ENCODE peak calls at places on chromosomes 6 and 20, in nine cellular contexts. One of them, this sample, is unnamed.

GRCh38 chr20:48594533-48594932 is 233.3 kb downstream of the PREX1 start:
- DNase-seq in fibroblast of pulmonary artery: no peak
- DNase-seq in cardiac muscle cell: no peak
- DNase-seq in BJ: no peak
- DNase-seq in upper lobe of right lung: no peak
- DNase-seq in heart left ventricle: no peak
- DNase-seq in cardiac fibroblast: no peak
- DNase-seq in retinal pigment epithelial cell: no peak
- DNase-seq in breast epithelium: no peak
- DNase-seq in this sample: no peak

GRCh38 chr6:149060985-149061760 is 256.3 kb upstream of the TAB2 start:
- DNase-seq in fibroblast of pulmonary artery: peak
- DNase-seq in cardiac muscle cell: no peak
- DNase-seq in BJ: no peak
- DNase-seq in upper lobe of right lung: no peak
- DNase-seq in heart left ventricle: no peak
- DNase-seq in cardiac fibroblast: peak
- DNase-seq in retinal pigment epithelial cell: no peak
- DNase-seq in breast epithelium: no peak
- DNase-seq in this sample: no peak

GRCh38 chr6:31037692-31038091 is 27.4 kb downstream of the MUC22 start:
- DNase-seq in fibroblast of pulmonary artery: no peak
- DNase-seq in cardiac muscle cell: no peak
- DNase-seq in BJ: peak
- DNase-seq in upper lobe of right lung: no peak
- DNase-seq in heart left ventricle: no peak
- DNase-seq in cardiac fibroblast: peak
- DNase-seq in retinal pigment epithelial cell: peak
- DNase-seq in breast epithelium: no peak
- DNase-seq in this sample: no peak

GRCh38 chr6:105794263-105794662 is 291.9 kb upstream of the PRDM1 start:
- DNase-seq in fibroblast of pulmonary artery: no peak
- DNase-seq in cardiac muscle cell: peak
- DNase-seq in BJ: no peak
- DNase-seq in upper lobe of right lung: peak
- DNase-seq in heart left ventricle: peak
- DNase-seq in cardiac fibroblast: no peak
- DNase-seq in retinal pigment epithelial cell: peak
- DNase-seq in breast epithelium: peak
- DNase-seq in this sample: peak

GRCh38 chr6:124799638-124800037 is 162.6 kb upstream of the RNF217 start:
- DNase-seq in fibroblast of pulmonary artery: no peak
- DNase-seq in cardiac muscle cell: no peak
- DNase-seq in BJ: no peak
- DNase-seq in upper lobe of right lung: no peak
- DNase-seq in heart left ventricle: no peak
- DNase-seq in cardiac fibroblast: no peak
- DNase-seq in retinal pigment epithelial cell: no peak
- DNase-seq in breast epithelium: no peak
- DNase-seq in this sample: no peak

GRCh38 chr6:13428528-13429405 is 58.6 kb downstream of the GFOD1 start:
- DNase-seq in fibroblast of pulmonary artery: no peak
- DNase-seq in cardiac muscle cell: no peak
- DNase-seq in BJ: no peak
- DNase-seq in upper lobe of right lung: no peak
- DNase-seq in heart left ventricle: no peak
- DNase-seq in cardiac fibroblast: no peak
- DNase-seq in retinal pigment epithelial cell: no peak
- DNase-seq in breast epithelium: no peak
- DNase-seq in this sample: no peak

GRCh38 chr6:24495516-24495847 is 713 bp downstream of the ALDH5A1 start:
- DNase-seq in fibroblast of pulmonary artery: peak
- DNase-seq in cardiac muscle cell: peak
- DNase-seq in BJ: no peak
- DNase-seq in upper lobe of right lung: peak
- DNase-seq in heart left ventricle: peak
- DNase-seq in cardiac fibroblast: peak
- DNase-seq in retinal pigment epithelial cell: peak
- DNase-seq in breast epithelium: peak
- DNase-seq in this sample: peak

GRCh38 chr6:76230711-76231110 is 158.2 kb upstream of the IMPG1 start:
- DNase-seq in fibroblast of pulmonary artery: no peak
- DNase-seq in cardiac muscle cell: no peak
- DNase-seq in BJ: no peak
- DNase-seq in upper lobe of right lung: no peak
- DNase-seq in heart left ventricle: no peak
- DNase-seq in cardiac fibroblast: no peak
- DNase-seq in retinal pigment epithelial cell: no peak
- DNase-seq in breast epithelium: no peak
- DNase-seq in this sample: no peak

GRCh38 chr6:117555882-117556498 is 46.3 kb downstream of the GOPC start:
- DNase-seq in fibroblast of pulmonary artery: peak
- DNase-seq in cardiac muscle cell: peak
- DNase-seq in BJ: no peak
- DNase-seq in upper lobe of right lung: no peak
- DNase-seq in heart left ventricle: no peak
- DNase-seq in cardiac fibroblast: peak
- DNase-seq in retinal pigment epithelial cell: no peak
- DNase-seq in breast epithelium: no peak
- DNase-seq in this sample: no peak

GRCh38 chr6:15256538-15257222 is 10.8 kb downstream of the JARID2 start:
- DNase-seq in fibroblast of pulmonary artery: no peak
- DNase-seq in cardiac muscle cell: no peak
- DNase-seq in BJ: no peak
- DNase-seq in upper lobe of right lung: no peak
- DNase-seq in heart left ventricle: no peak
- DNase-seq in cardiac fibroblast: no peak
- DNase-seq in retinal pigment epithelial cell: no peak
- DNase-seq in breast epithelium: no peak
- DNase-seq in this sample: peak

GRCh38 chr6:16249971-16250370 is 11.6 kb downstream of the GMPR start:
- DNase-seq in fibroblast of pulmonary artery: no peak
- DNase-seq in cardiac muscle cell: no peak
- DNase-seq in BJ: no peak
- DNase-seq in upper lobe of right lung: no peak
- DNase-seq in heart left ventricle: no peak
- DNase-seq in cardiac fibroblast: no peak
- DNase-seq in retinal pigment epithelial cell: no peak
- DNase-seq in breast epithelium: peak
- DNase-seq in this sample: peak

GRCh38 chr6:41451515-41452163 is 94.5 kb upstream of the FOXP4 start:
- DNase-seq in fibroblast of pulmonary artery: no peak
- DNase-seq in cardiac muscle cell: peak
- DNase-seq in BJ: peak
- DNase-seq in upper lobe of right lung: no peak
- DNase-seq in heart left ventricle: no peak
- DNase-seq in cardiac fibroblast: peak
- DNase-seq in retinal pigment epithelial cell: no peak
- DNase-seq in breast epithelium: peak
- DNase-seq in this sample: no peak

GRCh38 chr6:41450581-41450980 is 95.6 kb upstream of the FOXP4 start:
- DNase-seq in fibroblast of pulmonary artery: no peak
- DNase-seq in cardiac muscle cell: no peak
- DNase-seq in BJ: no peak
- DNase-seq in upper lobe of right lung: no peak
- DNase-seq in heart left ventricle: peak
- DNase-seq in cardiac fibroblast: no peak
- DNase-seq in retinal pigment epithelial cell: no peak
- DNase-seq in breast epithelium: no peak
- DNase-seq in this sample: no peak

GRCh38 chr6:41449399-41450245 is 96.6 kb upstream of the FOXP4 start:
- DNase-seq in fibroblast of pulmonary artery: no peak
- DNase-seq in cardiac muscle cell: no peak
- DNase-seq in BJ: no peak
- DNase-seq in upper lobe of right lung: no peak
- DNase-seq in heart left ventricle: peak
- DNase-seq in cardiac fibroblast: no peak
- DNase-seq in retinal pigment epithelial cell: no peak
- DNase-seq in breast epithelium: no peak
- DNase-seq in this sample: no peak

GRCh38 chr6:41452763-41453162 is 93.4 kb upstream of the FOXP4 start:
- DNase-seq in fibroblast of pulmonary artery: no peak
- DNase-seq in cardiac muscle cell: no peak
- DNase-seq in BJ: no peak
- DNase-seq in upper lobe of right lung: no peak
- DNase-seq in heart left ventricle: no peak
- DNase-seq in cardiac fibroblast: no peak
- DNase-seq in retinal pigment epithelial cell: no peak
- DNase-seq in breast epithelium: no peak
- DNase-seq in this sample: no peak

GRCh38 chr6:41451039-41451438 is 95.1 kb upstream of the FOXP4 start:
- DNase-seq in fibroblast of pulmonary artery: no peak
- DNase-seq in cardiac muscle cell: peak
- DNase-seq in BJ: no peak
- DNase-seq in upper lobe of right lung: no peak
- DNase-seq in heart left ventricle: peak
- DNase-seq in cardiac fibroblast: no peak
- DNase-seq in retinal pigment epithelial cell: no peak
- DNase-seq in breast epithelium: no peak
- DNase-seq in this sample: no peak
- TF ChIP-seq CTCF in fibroblast of pulmonary artery: no peak
- TF ChIP-seq CTCF in cardiac muscle cell: no peak
- TF ChIP-seq CTCF in BJ: no peak
- TF ChIP-seq CTCF in upper lobe of right lung: no peak
- TF ChIP-seq CTCF in heart left ventricle: no peak
- TF ChIP-seq CTCF in cardiac fibroblast: peak
- TF ChIP-seq CTCF in retinal pigment epithelial cell: peak
- TF ChIP-seq CTCF in breast epithelium: no peak
- TF ChIP-seq CTCF in this sample: no peak

GRCh38 chr20:10218536-10219451 is at the start of gene SNAP25:
- DNase-seq in fibroblast of pulmonary artery: peak
- DNase-seq in cardiac muscle cell: peak
- DNase-seq in BJ: no peak
- DNase-seq in upper lobe of right lung: no peak
- DNase-seq in heart left ventricle: peak
- DNase-seq in cardiac fibroblast: peak
- DNase-seq in retinal pigment epithelial cell: no peak
- DNase-seq in breast epithelium: peak
- DNase-seq in this sample: peak
- H3K4me3 ChIP-seq in fibroblast of pulmonary artery: peak
- H3K4me3 ChIP-seq in cardiac muscle cell: peak
- H3K4me3 ChIP-seq in BJ: peak
- H3K4me3 ChIP-seq in upper lobe of right lung: peak
- H3K4me3 ChIP-seq in heart left ventricle: no peak
- H3K4me3 ChIP-seq in cardiac fibroblast: peak
- H3K4me3 ChIP-seq in retinal pigment epithelial cell: peak
- H3K4me3 ChIP-seq in breast epithelium: peak
- H3K4me3 ChIP-seq in this sample: peak

DNA sequence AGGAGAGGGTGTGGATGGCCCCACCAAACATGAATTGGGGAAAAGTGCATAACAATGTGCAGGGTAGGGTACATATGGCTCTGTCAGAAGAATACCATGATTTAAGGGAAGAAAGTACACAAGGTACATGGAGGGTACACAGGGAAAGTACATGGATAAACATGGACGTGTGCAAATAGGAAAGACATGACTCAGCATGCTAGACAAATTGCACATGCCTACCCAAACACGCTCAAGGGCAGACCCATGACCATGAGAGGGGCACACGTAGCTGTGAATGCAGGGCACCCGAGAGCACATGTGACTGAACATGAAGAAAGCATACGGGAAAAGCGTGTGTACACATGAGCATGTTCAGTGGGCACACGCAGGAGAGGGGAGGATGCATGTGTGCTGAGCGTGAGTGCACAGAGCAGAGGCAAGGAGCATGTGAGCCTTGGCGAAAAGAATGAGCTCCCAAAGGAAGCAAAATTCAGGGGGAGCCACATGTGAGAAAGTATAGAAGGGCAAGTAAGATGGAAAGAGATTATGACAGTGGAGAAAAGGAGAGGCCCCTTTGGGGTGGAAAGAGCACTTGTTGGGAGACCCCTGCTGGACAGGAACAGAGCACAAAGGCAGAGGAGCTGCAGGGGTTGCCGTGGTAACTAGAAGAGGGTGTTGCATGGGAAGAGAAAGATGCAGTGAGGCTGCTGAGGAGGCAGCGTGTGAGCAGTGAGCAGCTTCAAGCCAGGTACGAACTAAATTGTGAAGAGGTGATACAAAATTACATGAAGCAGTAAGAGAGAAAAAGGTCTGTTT is 17.8 kb downstream of the OR2H2 start:
- DNase-seq in fibroblast of pulmonary artery: peak
- DNase-seq in cardiac muscle cell: peak
- DNase-seq in BJ: no peak
- DNase-seq in upper lobe of right lung: no peak
- DNase-seq in heart left ventricle: no peak
- DNase-seq in cardiac fibroblast: peak
- DNase-seq in retinal pigment epithelial cell: no peak
- DNase-seq in breast epithelium: no peak
- DNase-seq in this sample: no peak
- TF ChIP-seq CTCF in fibroblast of pulmonary artery: peak
- TF ChIP-seq CTCF in cardiac muscle cell: peak
- TF ChIP-seq CTCF in BJ: peak
- TF ChIP-seq CTCF in upper lobe of right lung: no peak
- TF ChIP-seq CTCF in heart left ventricle: no peak
- TF ChIP-seq CTCF in cardiac fibroblast: peak
- TF ChIP-seq CTCF in retinal pigment epithelial cell: peak
- TF ChIP-seq CTCF in breast epithelium: no peak
- TF ChIP-seq CTCF in this sample: peak

GRCh38 chr20:1122388-1123315 is 4.2 kb downstream of the PSMF1 start:
- DNase-seq in fibroblast of pulmonary artery: peak
- DNase-seq in cardiac muscle cell: no peak
- DNase-seq in BJ: peak
- DNase-seq in upper lobe of right lung: peak
- DNase-seq in heart left ventricle: no peak
- DNase-seq in cardiac fibroblast: peak
- DNase-seq in retinal pigment epithelial cell: no peak
- DNase-seq in breast epithelium: peak
- DNase-seq in this sample: peak
- H3K4me3 ChIP-seq in fibroblast of pulmonary artery: no peak
- H3K4me3 ChIP-seq in cardiac muscle cell: no peak
- H3K4me3 ChIP-seq in BJ: no peak
- H3K4me3 ChIP-seq in upper lobe of right lung: peak
- H3K4me3 ChIP-seq in heart left ventricle: no peak
- H3K4me3 ChIP-seq in cardiac fibroblast: peak
- H3K4me3 ChIP-seq in retinal pigment epithelial cell: no peak
- H3K4me3 ChIP-seq in breast epithelium: peak
- H3K4me3 ChIP-seq in this sample: peak

DNA sequence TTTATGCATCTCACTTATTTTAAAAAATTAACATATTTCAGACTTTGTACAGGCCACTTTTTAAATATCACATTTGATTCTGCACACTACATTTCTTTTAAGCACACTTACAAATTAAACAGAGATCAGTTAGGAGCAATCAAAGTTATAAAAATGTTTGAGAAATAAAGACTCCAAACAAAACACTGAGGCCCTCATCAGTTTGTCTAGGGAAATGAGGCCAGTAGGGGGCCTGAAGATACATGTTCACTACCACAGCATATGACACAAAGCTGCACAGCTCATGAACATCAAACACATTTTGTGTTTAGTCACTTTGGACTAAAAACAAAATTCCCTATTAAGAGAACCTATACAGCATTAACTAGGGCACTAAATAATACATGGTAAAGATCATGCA is 180.5 kb downstream of the PDE7B start:
- DNase-seq in fibroblast of pulmonary artery: peak
- DNase-seq in cardiac muscle cell: peak
- DNase-seq in BJ: no peak
- DNase-seq in upper lobe of right lung: no peak
- DNase-seq in heart left ventricle: no peak
- DNase-seq in cardiac fibroblast: peak
- DNase-seq in retinal pigment epithelial cell: no peak
- DNase-seq in breast epithelium: no peak
- DNase-seq in this sample: no peak
- TF ChIP-seq CTCF in fibroblast of pulmonary artery: peak
- TF ChIP-seq CTCF in cardiac muscle cell: peak
- TF ChIP-seq CTCF in BJ: peak
- TF ChIP-seq CTCF in upper lobe of right lung: peak
- TF ChIP-seq CTCF in heart left ventricle: peak
- TF ChIP-seq CTCF in cardiac fibroblast: peak
- TF ChIP-seq CTCF in retinal pigment epithelial cell: peak
- TF ChIP-seq CTCF in breast epithelium: no peak
- TF ChIP-seq CTCF in this sample: peak

This sample was measured in astrocyte of the cerebellum.